ENCODE peak calls at places on chromosomes 1 and 21, in ten cellular contexts. B is fibroblast of pulmonary artery, P is HFF-Myc, K is fibroblast of mammary gland, Q is psoas muscle, I is fibroblast of lung, A is endothelial cell, T is coronary artery, U is body of pancreas, X is HFFc6. R is an unnamed sample.

GRCh38 chr1:227778401-227778947 is 37.0 kb upstream of the PRSS38 start:
- DNase-seq in B (peak), P (no peak), K (peak), Q (peak), I (peak), A (no peak), T (peak), U (peak), X (peak), R (no peak)

GRCh38 chr1:89552481-89553194 is 28.0 kb downstream of the LRRC8B start:
- DNase-seq in B (peak), P (no peak), K (peak), Q (no peak), I (peak), A (no peak), T (no peak), U (peak), X (no peak), R (no peak)

GRCh38 chr21:45407629-45408247 is 2.8 kb downstream of the COL18A1 start:
- DNase-seq in B (no peak), P (no peak), K (no peak), Q (peak), I (no peak), A (no peak), T (no peak), U (no peak), X (no peak), R (peak)

GRCh38 chr1:210272666-210273065 is 40.1 kb downstream of the SERTAD4 start:
- DNase-seq in B (no peak), P (no peak), K (no peak), Q (no peak), I (no peak), A (no peak), T (no peak), U (no peak), X (no peak), R (no peak)

GRCh38 chr1:147585640-147586383 is 44.5 kb downstream of the BCL9 start:
- DNase-seq in B (no peak), P (no peak), K (no peak), Q (no peak), I (no peak), A (no peak), T (no peak), U (no peak), X (no peak), R (no peak)

GRCh38 chr1:172145231-172145651 is 275.2 kb upstream of the C1orf105 start:
- DNase-seq in B (peak), P (peak), K (peak), Q (no peak), I (peak), A (no peak), T (no peak), U (no peak), X (peak), R (no peak)

GRCh38 chr1:153919879-153920852 is 2.6 kb downstream of the GATAD2B start:
- DNase-seq in B (peak), P (peak), K (peak), Q (no peak), I (peak), A (no peak), T (no peak), U (no peak), X (peak), R (no peak)

GRCh38 chr1:214933375-214933774 is 149.2 kb upstream of the KCNK2 start:
- DNase-seq in B (no peak), P (no peak), K (peak), Q (no peak), I (no peak), A (no peak), T (no peak), U (no peak), X (no peak), R (no peak)

GRCh38 chr1:21620011-21620410 is 49.1 kb downstream of the RAP1GAP start:
- DNase-seq in B (no peak), P (no peak), K (no peak), Q (no peak), I (no peak), A (no peak), T (no peak), U (no peak), X (no peak), R (no peak)

GRCh38 chr1:83998205-83998598 is 730 bp downstream of the TTLL7 start:
- DNase-seq in B (peak), P (no peak), K (peak), Q (no peak), I (peak), A (no peak), T (no peak), U (no peak), X (no peak), R (no peak)

GRCh38 chr1:157043685-157044084 is 1.9 kb downstream of the ARHGEF11 start:
- DNase-seq in B (no peak), P (no peak), K (no peak), Q (no peak), I (no peak), A (no peak), T (no peak), U (no peak), X (no peak), R (no peak)

GRCh38 chr21:35011681-35012080 is 37.4 kb downstream of the RUNX1 start:
- DNase-seq in B (no peak), P (no peak), K (no peak), Q (no peak), I (peak), A (no peak), T (no peak), U (no peak), X (no peak), R (no peak)

GRCh38 chr1:82371844-82372498 is 571.2 kb downstream of the ADGRL2 start:
- DNase-seq in B (peak), P (no peak), K (no peak), Q (no peak), I (no peak), A (no peak), T (no peak), U (no peak), X (no peak), R (no peak)

GRCh38 chr1:210438928-210439841 is 110.5 kb downstream of the HHAT start:
- DNase-seq in B (peak), P (peak), K (peak), Q (no peak), I (peak), A (no peak), T (no peak), U (no peak), X (peak), R (no peak)

GRCh38 chr1:24207709-24208108 is 20.6 kb upstream of the IFNLR1 start:
- DNase-seq in B (no peak), P (no peak), K (no peak), Q (no peak), I (no peak), A (no peak), T (no peak), U (no peak), X (no peak), R (no peak)

GRCh38 chr1:11501906-11502485 is 23.0 kb downstream of the DISP3 start:
- DNase-seq in B (no peak), P (no peak), K (no peak), Q (no peak), I (no peak), A (no peak), T (no peak), U (no peak), X (no peak), R (peak)

GRCh38 chr1:242886137-242886536 is 361.6 kb upstream of the PLD5 start:
- DNase-seq in B (no peak), P (no peak), K (no peak), Q (no peak), I (no peak), A (no peak), T (no peak), U (no peak), X (no peak), R (no peak)

GRCh38 chr1:109466100-109466439 is 276 bp upstream of the SYPL2 start:
- DNase-seq in B (no peak), P (no peak), K (peak), Q (no peak), I (no peak), A (no peak), T (no peak), U (no peak), X (no peak), R (no peak)

GRCh38 chr1:53543771-53544695 is 84.8 kb downstream of the DMRTB1 start:
- DNase-seq in B (no peak), P (no peak), K (no peak), Q (peak), I (no peak), A (no peak), T (no peak), U (no peak), X (no peak), R (peak)

GRCh38 chr1:55209247-55209646 is 5.9 kb downstream of the USP24 start:
- DNase-seq in B (no peak), P (no peak), K (no peak), Q (no peak), I (no peak), A (no peak), T (no peak), U (no peak), X (no peak), R (no peak)

GRCh38 chr21:39137248-39138186 is 45.7 kb downstream of the PSMG1 start:
- DNase-seq in B (peak), P (no peak), K (peak), Q (no peak), I (peak), A (no peak), T (no peak), U (no peak), X (peak), R (no peak)

GRCh38 chr21:42819861-42820512 is 59.4 kb downstream of the WDR4 start:
- DNase-seq in B (no peak), P (no peak), K (no peak), Q (no peak), I (no peak), A (no peak), T (peak), U (no peak), X (no peak), R (no peak)

GRCh38 chr1:208565761-208566440 is 321.7 kb upstream of the PLXNA2 start:
- DNase-seq in B (no peak), P (no peak), K (no peak), Q (no peak), I (no peak), A (no peak), T (no peak), U (no peak), X (no peak), R (no peak)

DNA sequence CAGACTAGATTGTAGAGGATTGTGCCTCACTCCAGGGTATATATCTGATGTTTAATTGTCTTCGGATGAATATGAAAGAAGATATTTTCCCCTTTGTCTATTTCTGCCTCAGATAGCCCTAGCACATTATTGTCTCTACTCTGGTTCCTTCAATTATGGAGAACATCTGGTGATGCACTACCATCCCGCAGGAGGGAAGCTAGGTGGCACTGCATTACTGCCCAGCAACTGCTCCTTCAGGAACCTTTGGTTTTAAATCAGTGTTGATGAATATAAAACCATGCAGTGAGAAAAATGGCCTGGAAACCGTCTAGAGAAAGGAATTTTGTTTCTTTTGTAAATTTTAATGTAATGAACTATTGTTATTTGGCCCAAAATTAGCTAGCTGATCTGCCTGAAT is 68.5 kb downstream of the GPR88 start:
- DNase-seq in B (peak), P (no peak), K (peak), Q (no peak), I (peak), A (peak), T (no peak), U (peak), X (peak), R (no peak)
- TF ChIP-seq CTCF in B (peak), P (peak), K (peak), Q (peak), I (peak), A (no peak), T (peak), U (peak), X (peak), R (peak)

GRCh38 chr1:240254778-240255291 is 163.2 kb downstream of the FMN2 start:
- DNase-seq in B (no peak), P (no peak), K (no peak), Q (no peak), I (no peak), A (no peak), T (no peak), U (no peak), X (no peak), R (peak)
- TF ChIP-seq CTCF in B (no peak), P (no peak), K (no peak), Q (no peak), I (no peak), A (no peak), T (no peak), U (no peak), X (no peak), R (peak)

DNA sequence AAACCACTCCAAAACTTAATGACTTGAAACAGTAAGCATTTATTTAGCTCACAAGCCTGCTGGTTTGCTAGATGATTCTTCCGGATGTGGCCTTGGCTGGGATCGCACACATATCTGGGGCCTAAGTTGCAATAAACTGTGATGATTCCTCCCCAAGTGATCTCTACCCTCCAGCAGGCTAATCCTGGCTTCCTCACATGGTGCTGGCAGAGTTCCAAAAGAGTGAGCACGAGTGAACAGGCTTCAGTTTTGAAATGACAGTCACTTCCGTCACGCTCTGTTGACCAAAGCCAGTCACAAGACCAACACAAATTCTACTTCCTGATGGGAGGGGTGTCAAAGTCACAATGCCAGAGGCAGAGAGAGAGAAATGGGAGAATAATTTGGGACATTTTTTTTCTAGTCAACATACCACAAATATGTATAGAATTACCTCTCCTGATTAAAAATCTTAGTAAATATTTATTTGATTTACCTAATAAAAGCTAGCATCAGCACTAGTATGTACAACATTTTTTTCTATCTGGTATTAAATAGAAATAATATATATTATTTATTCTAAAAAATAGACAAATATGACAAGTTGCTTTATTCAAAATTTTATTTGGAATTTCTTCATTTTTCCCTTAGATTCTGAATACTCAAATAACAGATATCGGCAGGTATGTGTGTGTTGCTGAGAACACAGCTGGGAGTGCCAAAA is 292.7 kb downstream of the TPR start:
- DNase-seq in B (peak), P (peak), K (peak), Q (peak), I (peak), A (peak), T (peak), U (peak), X (no peak), R (no peak)
- TF ChIP-seq CTCF in B (no peak), P (no peak), K (no peak), Q (no peak), I (no peak), A (no peak), T (no peak), U (no peak), X (no peak), R (no peak)

GRCh38 chr1:27366411-27367159 is at the start of gene MAP3K6:
- DNase-seq in B (peak), P (no peak), K (peak), Q (peak), I (peak), A (peak), T (peak), U (peak), X (peak), R (peak)
- TF ChIP-seq CTCF in B (peak), P (peak), K (no peak), Q (peak), I (no peak), A (no peak), T (no peak), U (peak), X (peak), R (peak)

GRCh38 chr1:166978795-166979194 is 3.5 kb upstream of the ILDR2 start:
- DNase-seq in B (no peak), P (no peak), K (no peak), Q (no peak), I (no peak), A (no peak), T (no peak), U (no peak), X (no peak), R (no peak)

GRCh38 chr1:166972827-166973226 is 2.5 kb downstream of the ILDR2 start:
- DNase-seq in B (no peak), P (no peak), K (no peak), Q (no peak), I (no peak), A (no peak), T (no peak), U (no peak), X (no peak), R (no peak)

GRCh38 chr1:166977951-166978350 is 2.6 kb upstream of the ILDR2 start:
- DNase-seq in B (no peak), P (no peak), K (no peak), Q (no peak), I (no peak), A (no peak), T (no peak), U (no peak), X (no peak), R (no peak)

GRCh38 chr1:166974647-166975345 is 544 bp downstream of the ILDR2 start:
- DNase-seq in B (no peak), P (no peak), K (no peak), Q (no peak), I (no peak), A (no peak), T (no peak), U (no peak), X (no peak), R (no peak)

GRCh38 chr1:166975361-166976129 is at the start of gene ILDR2:
- DNase-seq in B (peak), P (no peak), K (peak), Q (peak), I (peak), A (peak), T (no peak), U (peak), X (no peak), R (no peak)
- TF ChIP-seq CTCF in B (no peak), P (no peak), K (no peak), Q (peak), I (no peak), A (no peak), T (no peak), U (peak), X (no peak), R (peak)